ENCODE peak calls at places on chromosomes 11 and 22, in nine cellular contexts. One of them, this sample, is unnamed.

GRCh38 chr11:27571151-27571840 is 64.7 kb upstream of the LIN7C start:
- DNase-seq in pancreas: no peak
- DNase-seq in natural killer cell: no peak
- DNase-seq in mesothelial cell of epicardium: no peak
- DNase-seq in non-pigmented ciliary epithelial cell: peak
- DNase-seq in GM12865: no peak
- DNase-seq in stimulated activated CD4-positive, alpha-beta T cell treated with anti-CD3 and anti-CD28 coated beads, Interleukin-4, amount 100 ng/mL, for 24 hours: no peak
- DNase-seq in Ammon's horn: no peak
- DNase-seq in stimulated activated CD8-positive, alpha-beta memory T cell treated with anti-CD3 and anti-CD28 coated beads, Interleukin-15, amount 100 ng/mL, for 48 hours: no peak
- DNase-seq in this sample: no peak

GRCh38 chr22:39382410-39382809 is 17.2 kb upstream of the TAB1 start:
- DNase-seq in GM12865: peak
- DNase-seq in mesothelial cell of epicardium: no peak
- DNase-seq in Ammon's horn: no peak
- DNase-seq in pancreas: no peak
- DNase-seq in stimulated activated CD8-positive, alpha-beta memory T cell treated with anti-CD3 and anti-CD28 coated beads, Interleukin-15, amount 100 ng/mL, for 48 hours: no peak
- DNase-seq in non-pigmented ciliary epithelial cell: no peak
- DNase-seq in stimulated activated CD4-positive, alpha-beta T cell treated with anti-CD3 and anti-CD28 coated beads, Interleukin-4, amount 100 ng/mL, for 24 hours: no peak
- DNase-seq in natural killer cell: no peak
- DNase-seq in this sample: no peak

GRCh38 chr22:45612940-45613339 is 58.7 kb upstream of the ATXN10 start:
- DNase-seq in stimulated activated CD8-positive, alpha-beta memory T cell treated with anti-CD3 and anti-CD28 coated beads, Interleukin-15, amount 100 ng/mL, for 48 hours: no peak
- DNase-seq in stimulated activated CD4-positive, alpha-beta T cell treated with anti-CD3 and anti-CD28 coated beads, Interleukin-4, amount 100 ng/mL, for 24 hours: no peak
- DNase-seq in mesothelial cell of epicardium: no peak
- DNase-seq in natural killer cell: peak
- DNase-seq in GM12865: no peak
- DNase-seq in pancreas: no peak
- DNase-seq in non-pigmented ciliary epithelial cell: no peak
- DNase-seq in Ammon's horn: no peak
- DNase-seq in this sample: no peak

GRCh38 chr22:43862074-43862881 is at the start of gene SULT4A1:
- DNase-seq in stimulated activated CD8-positive, alpha-beta memory T cell treated with anti-CD3 and anti-CD28 coated beads, Interleukin-15, amount 100 ng/mL, for 48 hours: no peak
- DNase-seq in GM12865: no peak
- DNase-seq in mesothelial cell of epicardium: no peak
- DNase-seq in natural killer cell: no peak
- DNase-seq in non-pigmented ciliary epithelial cell: no peak
- DNase-seq in stimulated activated CD4-positive, alpha-beta T cell treated with anti-CD3 and anti-CD28 coated beads, Interleukin-4, amount 100 ng/mL, for 24 hours: no peak
- DNase-seq in pancreas: peak
- DNase-seq in Ammon's horn: no peak
- DNase-seq in this sample: no peak

GRCh38 chr11:9205596-9205995 is 59.6 kb downstream of the DENND5A start:
- DNase-seq in natural killer cell: no peak
- DNase-seq in stimulated activated CD4-positive, alpha-beta T cell treated with anti-CD3 and anti-CD28 coated beads, Interleukin-4, amount 100 ng/mL, for 24 hours: no peak
- DNase-seq in mesothelial cell of epicardium: no peak
- DNase-seq in stimulated activated CD8-positive, alpha-beta memory T cell treated with anti-CD3 and anti-CD28 coated beads, Interleukin-15, amount 100 ng/mL, for 48 hours: no peak
- DNase-seq in Ammon's horn: no peak
- DNase-seq in non-pigmented ciliary epithelial cell: no peak
- DNase-seq in GM12865: no peak
- DNase-seq in pancreas: no peak
- DNase-seq in this sample: no peak

GRCh38 chr11:63841554-63841953 is 2.6 kb downstream of the MARK2 start:
- DNase-seq in GM12865: no peak
- DNase-seq in mesothelial cell of epicardium: no peak
- DNase-seq in pancreas: no peak
- DNase-seq in stimulated activated CD8-positive, alpha-beta memory T cell treated with anti-CD3 and anti-CD28 coated beads, Interleukin-15, amount 100 ng/mL, for 48 hours: no peak
- DNase-seq in Ammon's horn: peak
- DNase-seq in non-pigmented ciliary epithelial cell: no peak
- DNase-seq in natural killer cell: no peak
- DNase-seq in stimulated activated CD4-positive, alpha-beta T cell treated with anti-CD3 and anti-CD28 coated beads, Interleukin-4, amount 100 ng/mL, for 24 hours: no peak
- DNase-seq in this sample: no peak

GRCh38 chr11:106162190-106162589 is 84.7 kb downstream of the AASDHPPT start:
- DNase-seq in mesothelial cell of epicardium: no peak
- DNase-seq in stimulated activated CD8-positive, alpha-beta memory T cell treated with anti-CD3 and anti-CD28 coated beads, Interleukin-15, amount 100 ng/mL, for 48 hours: no peak
- DNase-seq in stimulated activated CD4-positive, alpha-beta T cell treated with anti-CD3 and anti-CD28 coated beads, Interleukin-4, amount 100 ng/mL, for 24 hours: no peak
- DNase-seq in GM12865: no peak
- DNase-seq in non-pigmented ciliary epithelial cell: no peak
- DNase-seq in Ammon's horn: no peak
- DNase-seq in pancreas: no peak
- DNase-seq in natural killer cell: no peak
- DNase-seq in this sample: no peak

GRCh38 chr11:117826360-117826635 is 1.8 kb upstream of the FXYD2 start:
- DNase-seq in Ammon's horn: no peak
- DNase-seq in natural killer cell: no peak
- DNase-seq in stimulated activated CD4-positive, alpha-beta T cell treated with anti-CD3 and anti-CD28 coated beads, Interleukin-4, amount 100 ng/mL, for 24 hours: no peak
- DNase-seq in mesothelial cell of epicardium: no peak
- DNase-seq in GM12865: no peak
- DNase-seq in non-pigmented ciliary epithelial cell: no peak
- DNase-seq in pancreas: no peak
- DNase-seq in stimulated activated CD8-positive, alpha-beta memory T cell treated with anti-CD3 and anti-CD28 coated beads, Interleukin-15, amount 100 ng/mL, for 48 hours: no peak
- DNase-seq in this sample: no peak

GRCh38 chr11:126310992-126311310 is 7.1 kb downstream of the DCPS start:
- DNase-seq in stimulated activated CD4-positive, alpha-beta T cell treated with anti-CD3 and anti-CD28 coated beads, Interleukin-4, amount 100 ng/mL, for 24 hours: no peak
- DNase-seq in non-pigmented ciliary epithelial cell: no peak
- DNase-seq in natural killer cell: no peak
- DNase-seq in Ammon's horn: no peak
- DNase-seq in GM12865: no peak
- DNase-seq in mesothelial cell of epicardium: no peak
- DNase-seq in stimulated activated CD8-positive, alpha-beta memory T cell treated with anti-CD3 and anti-CD28 coated beads, Interleukin-15, amount 100 ng/mL, for 48 hours: no peak
- DNase-seq in pancreas: no peak
- DNase-seq in this sample: no peak

GRCh38 chr22:42316988-42317387 is 46.5 kb upstream of the TCF20 start:
- DNase-seq in stimulated activated CD8-positive, alpha-beta memory T cell treated with anti-CD3 and anti-CD28 coated beads, Interleukin-15, amount 100 ng/mL, for 48 hours: peak
- DNase-seq in natural killer cell: no peak
- DNase-seq in non-pigmented ciliary epithelial cell: no peak
- DNase-seq in mesothelial cell of epicardium: no peak
- DNase-seq in GM12865: peak
- DNase-seq in Ammon's horn: peak
- DNase-seq in pancreas: no peak
- DNase-seq in stimulated activated CD4-positive, alpha-beta T cell treated with anti-CD3 and anti-CD28 coated beads, Interleukin-4, amount 100 ng/mL, for 24 hours: peak
- DNase-seq in this sample: no peak

GRCh38 chr22:27213766-27214581 is 556.6 kb downstream of the MIAT start:
- DNase-seq in mesothelial cell of epicardium: no peak
- DNase-seq in pancreas: peak
- DNase-seq in non-pigmented ciliary epithelial cell: no peak
- DNase-seq in Ammon's horn: no peak
- DNase-seq in stimulated activated CD4-positive, alpha-beta T cell treated with anti-CD3 and anti-CD28 coated beads, Interleukin-4, amount 100 ng/mL, for 24 hours: no peak
- DNase-seq in GM12865: no peak
- DNase-seq in stimulated activated CD8-positive, alpha-beta memory T cell treated with anti-CD3 and anti-CD28 coated beads, Interleukin-15, amount 100 ng/mL, for 48 hours: no peak
- DNase-seq in natural killer cell: no peak
- DNase-seq in this sample: no peak

GRCh38 chr11:116505466-116506247 is 267.1 kb downstream of the BUD13 start:
- DNase-seq in GM12865: no peak
- DNase-seq in non-pigmented ciliary epithelial cell: no peak
- DNase-seq in stimulated activated CD4-positive, alpha-beta T cell treated with anti-CD3 and anti-CD28 coated beads, Interleukin-4, amount 100 ng/mL, for 24 hours: no peak
- DNase-seq in mesothelial cell of epicardium: no peak
- DNase-seq in pancreas: no peak
- DNase-seq in natural killer cell: no peak
- DNase-seq in Ammon's horn: no peak
- DNase-seq in stimulated activated CD8-positive, alpha-beta memory T cell treated with anti-CD3 and anti-CD28 coated beads, Interleukin-15, amount 100 ng/mL, for 48 hours: no peak
- DNase-seq in this sample: no peak

GRCh38 chr11:5364214-5364613 is 12.9 kb downstream of the OR51B6 start:
- DNase-seq in non-pigmented ciliary epithelial cell: peak
- DNase-seq in mesothelial cell of epicardium: no peak
- DNase-seq in stimulated activated CD4-positive, alpha-beta T cell treated with anti-CD3 and anti-CD28 coated beads, Interleukin-4, amount 100 ng/mL, for 24 hours: no peak
- DNase-seq in pancreas: no peak
- DNase-seq in natural killer cell: no peak
- DNase-seq in GM12865: no peak
- DNase-seq in stimulated activated CD8-positive, alpha-beta memory T cell treated with anti-CD3 and anti-CD28 coated beads, Interleukin-15, amount 100 ng/mL, for 48 hours: no peak
- DNase-seq in Ammon's horn: no peak
- DNase-seq in this sample: no peak

GRCh38 chr22:44683237-44683636 is 18.8 kb upstream of the PRR5 start:
- DNase-seq in pancreas: no peak
- DNase-seq in stimulated activated CD4-positive, alpha-beta T cell treated with anti-CD3 and anti-CD28 coated beads, Interleukin-4, amount 100 ng/mL, for 24 hours: no peak
- DNase-seq in mesothelial cell of epicardium: no peak
- DNase-seq in non-pigmented ciliary epithelial cell: no peak
- DNase-seq in GM12865: peak
- DNase-seq in Ammon's horn: no peak
- DNase-seq in stimulated activated CD8-positive, alpha-beta memory T cell treated with anti-CD3 and anti-CD28 coated beads, Interleukin-15, amount 100 ng/mL, for 48 hours: peak
- DNase-seq in natural killer cell: no peak
- DNase-seq in this sample: no peak

GRCh38 chr11:134386945-134387344 is 25.1 kb downstream of the B3GAT1 start:
- DNase-seq in Ammon's horn: no peak
- DNase-seq in GM12865: no peak
- DNase-seq in stimulated activated CD8-positive, alpha-beta memory T cell treated with anti-CD3 and anti-CD28 coated beads, Interleukin-15, amount 100 ng/mL, for 48 hours: no peak
- DNase-seq in stimulated activated CD4-positive, alpha-beta T cell treated with anti-CD3 and anti-CD28 coated beads, Interleukin-4, amount 100 ng/mL, for 24 hours: no peak
- DNase-seq in pancreas: no peak
- DNase-seq in natural killer cell: no peak
- DNase-seq in mesothelial cell of epicardium: no peak
- DNase-seq in non-pigmented ciliary epithelial cell: no peak
- DNase-seq in this sample: no peak